ENCODE peak calls at places on chromosome 15, in seven cellular contexts. Z is hepatocyte; Y is hypothalamus; H is H4; T is HCEC 1CT; I is left ventricle myocardium superior; M is stimulated activated CD8-positive, alpha-beta memory T cell treated with anti-CD3 and anti-CD28 coated beads, Interleukin-4, amount 100 ng/mL, for 4 hours. W is an unnamed sample.
A peak's percentile ranks its signal among the peaks of the same experiment; 100 is the strongest.

GRCh38 chr15:94070341-94071275 is 160.8 kb upstream of the MCTP2 start:
- DNase-seq in Z (peak; percentile 56), H (peak; percentile 90), T (no peak), Y (no peak), M (no peak), I (no peak), W (no peak)

GRCh38 chr15:65110676-65111292 is 4.2 kb downstream of the UBAP1L start:
- DNase-seq in T (peak; percentile 52), I (no peak), Z (no peak), H (peak; percentile 56), Y (no peak), M (no peak), W (peak; percentile 48)

GRCh38 chr15:46410681-46411080 is 775.9 kb downstream of the SQOR start:
- DNase-seq in Z (no peak), H (no peak), I (no peak), T (no peak), M (no peak), Y (no peak), W (no peak)

GRCh38 chr15:77475898-77476297 is 55.2 kb downstream of the HMG20A start:
- DNase-seq in Y (no peak), T (no peak), H (no peak), I (no peak), Z (no peak), M (no peak), W (no peak)

GRCh38 chr15:52730163-52730562 is 51.0 kb upstream of the ATOSA start:
- DNase-seq in I (no peak), Y (no peak), T (peak; percentile 33), H (peak; percentile 75), M (no peak), Z (no peak), W (no peak)

GRCh38 chr15:41032079-41032328 is 78.7 kb downstream of the CHAC1 start:
- DNase-seq in T (no peak), Z (no peak), H (no peak), I (no peak), Y (no peak), M (no peak), W (no peak)

GRCh38 chr15:25894371-25894902 is 31.3 kb upstream of the ATP10A start:
- DNase-seq in T (peak; percentile 13), I (no peak), Z (no peak), Y (no peak), M (no peak), H (no peak), W (no peak)

GRCh38 chr15:49199666-49200065 is 29.6 kb downstream of the GALK2 start:
- DNase-seq in T (no peak), Y (no peak), I (no peak), Z (no peak), H (no peak), M (no peak), W (no peak)

GRCh38 chr15:68989876-68990754 is 24.4 kb upstream of the NOX5 start:
- DNase-seq in Z (no peak), Y (no peak), H (no peak), T (no peak), I (peak; percentile 32), M (no peak), W (no peak)

GRCh38 chr15:70214941-70215635 is 117.4 kb upstream of the TLE3 start:
- DNase-seq in T (no peak), Y (no peak), M (no peak), H (no peak), I (no peak), Z (no peak), W (no peak)

GRCh38 chr15:80140909-80141308 is 11.9 kb upstream of the FAH start:
- DNase-seq in M (no peak), I (no peak), H (no peak), T (no peak), Z (no peak), Y (no peak), W (no peak)

GRCh38 chr15:95734422-95735316 is 595.8 kb upstream of the NR2F2 start:
- DNase-seq in M (no peak), T (no peak), H (peak; percentile 76), I (no peak), Y (no peak), Z (no peak), W (no peak)

GRCh38 chr15:40338041-40338657 is 2.6 kb downstream of the CCDC9B start:
- DNase-seq in I (peak; percentile 85), T (peak; percentile 42), H (peak; percentile 74), M (peak; percentile 62), Y (peak; percentile 20), Z (peak; percentile 87), W (no peak)

GRCh38 chr15:76988874-76989780 is 5.8 kb upstream of the PSTPIP1 start:
- DNase-seq in T (no peak), Y (no peak), Z (no peak), H (no peak), M (no peak), I (no peak), W (no peak)

GRCh38 chr15:29952245-29952644 is 130.0 kb upstream of the TJP1 start:
- DNase-seq in I (no peak), Y (peak; percentile 35), M (no peak), T (no peak), Z (no peak), H (no peak), W (no peak)

GRCh38 chr15:60519218-60519617 is 40.3 kb upstream of the ICE2 start:
- DNase-seq in T (no peak), H (no peak), Z (no peak), Y (no peak), I (no peak), M (no peak), W (no peak)

GRCh38 chr15:78329625-78330024 is 10.5 kb upstream of the CRABP1 start:
- DNase-seq in M (no peak), H (no peak), I (no peak), Y (no peak), T (peak; percentile 12), Z (no peak), W (no peak)

GRCh38 chr15:32849769-32850668 is 132.2 kb downstream of the GREM1 start:
- DNase-seq in Z (no peak), M (no peak), H (peak; percentile 90), I (no peak), T (peak; percentile 99), Y (no peak), W (peak; percentile 86)

GRCh38 chr15:70486451-70487379 is 276.6 kb downstream of the UACA start:
- DNase-seq in I (peak; percentile 36), Z (no peak), H (peak; percentile 88), T (peak; percentile 59), Y (no peak), M (peak; percentile 30), W (peak; percentile 49)

GRCh38 chr15:51121118-51121517 is 26.4 kb upstream of the TNFAIP8L3 start:
- DNase-seq in Z (peak; percentile 36), Y (no peak), M (no peak), T (peak; percentile 98), I (no peak), H (peak; percentile 80), W (peak; percentile 77)

GRCh38 chr15:41562784-41563198 is 3.8 kb downstream of the TYRO3 start:
- DNase-seq in M (no peak), Y (no peak), T (no peak), I (no peak), H (no peak), Z (peak; percentile 74), W (no peak)

GRCh38 chr15:68384451-68385239 is 47.3 kb downstream of the ITGA11 start:
- DNase-seq in I (peak; percentile 58), Z (peak; percentile 74), H (peak; percentile 86), M (no peak), Y (no peak), T (peak; percentile 91), W (peak; percentile 55)

W was measured in AG04450.